ENCODE peak calls at places on chromosome 7, in four cellular contexts. X, L, S and K are unnamed samples.

GRCh38 chr7:84975586-84976185 is 211.2 kb downstream of the SEMA3D start:
- DNase-seq in X (no peak), L (no peak), S (no peak), K (peak)

GRCh38 chr7:95396136-95397032 is at the start of gene PON3:
- DNase-seq in X (no peak), L (no peak), S (no peak), K (no peak)

GRCh38 chr7:157932498-157933218 is 595.9 kb downstream of the DNAJB6 start:
- DNase-seq in X (no peak), L (peak), S (no peak), K (no peak)

GRCh38 chr7:71184136-71184535 is 52.2 kb downstream of the GALNT17 start:
- DNase-seq in X (no peak), L (no peak), S (no peak), K (no peak)

GRCh38 chr7:47795631-47796030 is 152.6 kb downstream of the PKD1L1 start:
- DNase-seq in X (no peak), L (peak), S (no peak), K (no peak)

GRCh38 chr7:123711832-123712293 is 36.9 kb downstream of the WASL start:
- DNase-seq in X (no peak), L (no peak), S (peak), K (no peak)

GRCh38 chr7:46909601-46910051 is 672.3 kb downstream of the TNS3 start:
- DNase-seq in X (no peak), L (no peak), S (peak), K (peak)

GRCh38 chr7:142542938-142543337 is 206.3 kb upstream of the PRSS1 start:
- DNase-seq in X (no peak), L (no peak), S (no peak), K (no peak)

GRCh38 chr7:148935451-148935850 is 51.4 kb upstream of the EZH2 start:
- DNase-seq in X (no peak), L (no peak), S (no peak), K (no peak)

GRCh38 chr7:139776486-139777303 is 1.1 kb downstream of the HIPK2 start:
- DNase-seq in X (no peak), L (peak), S (no peak), K (no peak)

GRCh38 chr7:115274-115911 is 77.0 kb upstream of the FAM20C start:
- DNase-seq in X (no peak), L (peak), S (no peak), K (no peak)

GRCh38 chr7:2101630-2102374 is 130.9 kb downstream of the MAD1L1 start:
- DNase-seq in X (no peak), L (no peak), S (no peak), K (no peak)

GRCh38 chr7:141073641-141074161 is at the start of gene TMEM178B:
- DNase-seq in X (no peak), L (no peak), S (no peak), K (no peak)

GRCh38 chr7:141073173-141073640 is 657 bp upstream of the TMEM178B start:
- DNase-seq in X (no peak), L (no peak), S (no peak), K (no peak)

GRCh38 chr7:141071260-141071854 is 2.5 kb upstream of the TMEM178B start:
- DNase-seq in X (peak), L (no peak), S (no peak), K (no peak)

GRCh38 chr7:141071855-141072547 is 1.9 kb upstream of the TMEM178B start:
- DNase-seq in X (no peak), L (no peak), S (no peak), K (no peak)

DNA sequence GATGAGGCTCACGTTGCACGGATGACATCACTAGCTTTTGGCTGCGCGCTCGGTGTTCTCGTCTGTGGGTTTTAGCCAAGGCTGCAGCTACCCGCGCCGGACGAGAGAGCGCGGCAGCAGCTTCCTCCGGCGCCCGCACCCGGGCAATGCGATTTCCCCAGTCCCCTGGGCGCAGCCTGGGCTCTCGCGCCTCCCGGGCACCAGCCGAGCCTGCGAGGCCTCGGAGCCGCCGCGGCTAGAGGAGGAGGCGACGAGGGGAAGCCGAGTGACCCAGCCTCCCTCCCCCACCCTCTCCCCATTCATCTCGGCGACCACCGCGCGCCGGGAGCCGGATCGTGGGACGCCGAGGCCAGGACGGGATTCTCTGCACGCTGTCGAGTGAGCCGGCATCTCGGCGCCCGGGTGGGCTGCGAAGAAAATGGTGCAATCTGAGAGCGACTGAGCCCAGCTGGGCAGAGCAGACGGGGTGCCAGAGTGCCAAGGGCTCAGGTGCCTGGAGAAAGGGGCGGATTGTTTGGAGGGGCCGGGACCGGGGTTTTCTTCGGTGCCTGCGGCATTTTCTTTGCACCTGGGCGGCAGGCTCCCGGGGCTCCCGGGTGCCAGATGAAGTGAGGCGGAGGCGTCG is 1.2 kb upstream of the TMEM178B start:
- DNase-seq in X (no peak), L (no peak), S (peak), K (no peak)
- TF ChIP-seq EZH2 in X (no peak), L (no peak), S (no peak), K (no peak)

GRCh38 chr7:151018421-151019129 is 5.7 kb downstream of the ATG9B start:
- DNase-seq in X (no peak), L (no peak), S (no peak), K (no peak)
- TF ChIP-seq EZH2 in X (peak), L (no peak), S (peak), K (no peak)

GRCh38 chr7:27160546-27161213 is 4.2 kb upstream of the HOXA7 start:
- DNase-seq in X (peak), L (peak), S (peak), K (no peak)

GRCh38 chr7:27161214-27161720 is 4.1 kb downstream of the HOXA9 start:
- DNase-seq in X (no peak), L (no peak), S (no peak), K (no peak)

GRCh38 chr7:27162930-27163775 is 2.2 kb downstream of the HOXA9 start:
- DNase-seq in X (no peak), L (no peak), S (peak), K (no peak)

GRCh38 chr7:27162548-27162848 is 2.8 kb downstream of the HOXA9 start:
- DNase-seq in X (no peak), L (no peak), S (no peak), K (no peak)

GRCh38 chr7:27161721-27162547 is 3.4 kb downstream of the HOXA9 start:
- DNase-seq in X (no peak), L (no peak), S (peak), K (no peak)
- TF ChIP-seq EZH2 in X (peak), L (no peak), S (no peak), K (no peak)

DNA sequence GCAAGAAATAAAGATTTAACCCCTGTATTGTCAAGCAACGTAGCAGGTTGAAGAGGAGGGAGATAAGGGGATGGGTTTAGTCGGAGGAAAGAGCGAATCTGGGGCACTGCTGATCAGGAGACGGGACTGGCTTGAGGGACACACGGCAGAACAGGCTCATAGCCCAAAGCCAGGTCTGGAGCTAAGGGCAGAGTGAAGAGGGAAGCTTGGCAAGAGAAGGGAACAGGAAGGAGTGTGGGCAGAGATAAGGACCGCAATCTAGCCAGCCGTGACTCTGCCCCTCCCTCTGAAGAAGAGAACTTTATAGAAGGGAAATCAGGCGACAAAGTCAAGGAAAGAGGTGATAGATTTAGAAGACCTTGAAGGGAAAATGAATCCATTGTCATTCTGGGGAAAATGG is 67.6 kb downstream of the CAV1 start:
- DNase-seq in X (no peak), L (no peak), S (no peak), K (no peak)
- TF ChIP-seq EZH2 in X (no peak), L (no peak), S (no peak), K (no peak)